ENCODE peak calls at places on chromosomes 11 and 22, in ten cellular contexts. Y is upper lobe of left lung, O is K562, R is esophagus muscularis mucosa, B is H1, K is transverse colon, L is suprapubic skin, I is sigmoid colon, H is HepG2, N is GM12878. T is an unnamed sample.

GRCh38 chr11:2194877-2195755 is 23.5 kb upstream of the TH start:
- DNase-seq in Y (no peak), O (peak), R (no peak), B (peak), K (peak), L (no peak), I (no peak), H (peak), N (no peak), T (peak)

GRCh38 chr11:2789331-2789730 is 89.5 kb upstream of the KCNQ1OT1 start:
- DNase-seq in Y (peak), O (no peak), R (peak), B (peak), K (no peak), L (peak), I (peak), H (no peak), N (no peak), T (peak)

GRCh38 chr11:102420547-102420946 is 32.0 kb downstream of the TMEM123 start:
- DNase-seq in Y (no peak), O (no peak), R (no peak), B (no peak), K (no peak), L (no peak), I (no peak), H (no peak), N (peak), T (no peak)

GRCh38 chr22:46029574-46030200 is 52.7 kb upstream of the WNT7B start:
- DNase-seq in Y (peak), O (no peak), R (no peak), B (no peak), K (no peak), L (peak), I (peak), H (no peak), N (no peak), T (no peak)

GRCh38 chr11:75872887-75873416 is 57.9 kb downstream of the UVRAG start:
- DNase-seq in Y (no peak), O (no peak), R (no peak), B (no peak), K (no peak), L (no peak), I (no peak), H (no peak), N (no peak), T (no peak)

GRCh38 chr22:17866621-17867020 is 92.4 kb upstream of the BID start:
- DNase-seq in Y (no peak), O (no peak), R (no peak), B (no peak), K (no peak), L (no peak), I (no peak), H (no peak), N (no peak), T (no peak)

GRCh38 chr22:38304526-38304925 is 12.7 kb downstream of the CSNK1E start:
- DNase-seq in Y (no peak), O (no peak), R (no peak), B (no peak), K (no peak), L (no peak), I (no peak), H (no peak), N (no peak), T (no peak)

GRCh38 chr22:45468872-45469572 is 33.7 kb upstream of the FBLN1 start:
- DNase-seq in Y (no peak), O (no peak), R (no peak), B (no peak), K (no peak), L (no peak), I (no peak), H (no peak), N (no peak), T (no peak)

GRCh38 chr11:66720223-66720898 is 8.7 kb downstream of the SPTBN2 start:
- DNase-seq in Y (peak), O (peak), R (no peak), B (peak), K (peak), L (no peak), I (no peak), H (peak), N (no peak), T (peak)

DNA sequence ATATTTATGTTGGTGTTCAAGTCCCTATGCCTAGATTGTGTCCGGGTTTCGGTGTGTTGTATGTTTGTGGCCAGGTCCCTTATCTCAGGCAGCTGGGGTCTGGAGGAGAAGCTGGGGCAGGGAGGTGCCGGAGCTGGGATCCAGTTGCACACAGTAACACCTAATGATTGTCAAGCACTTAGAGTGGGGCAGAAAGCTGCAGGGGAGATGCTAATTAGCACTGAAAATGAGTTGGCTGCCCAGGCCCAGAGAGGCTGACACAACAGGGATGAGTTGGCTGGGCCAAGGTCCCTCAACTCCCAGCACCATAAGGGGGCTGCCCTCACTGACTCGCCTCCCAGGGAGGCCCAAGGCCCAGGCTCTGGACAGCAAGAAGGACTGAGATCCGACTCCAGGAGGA is 12.2 kb downstream of the PDE2A start:
- DNase-seq in Y (no peak), O (no peak), R (no peak), B (no peak), K (no peak), L (no peak), I (no peak), H (no peak), N (no peak), T (no peak)
- TF ChIP-seq EP300 in Y (no peak), O (no peak), R (no peak), B (no peak), K (no peak), L (no peak), I (no peak), H (no peak), N (no peak), T (no peak)

GRCh38 chr22:47341464-47341863 is 579.0 kb downstream of the TBC1D22A start:
- DNase-seq in Y (no peak), O (no peak), R (peak), B (no peak), K (no peak), L (no peak), I (no peak), H (no peak), N (no peak), T (no peak)
- TF ChIP-seq POLR2AphosphoS5 in Y (no peak), O (no peak), R (no peak), B (no peak), K (no peak), L (no peak), I (no peak), H (no peak), N (no peak), T (no peak)

GRCh38 chr11:45146072-45147016 is at the start of gene PRDM11:
- DNase-seq in Y (peak), O (peak), R (no peak), B (peak), K (peak), L (peak), I (peak), H (no peak), N (no peak), T (peak)
- TF ChIP-seq POLR2A in Y (no peak), O (no peak), R (no peak), B (peak), K (peak), L (no peak), I (no peak), H (no peak), N (no peak), T (no peak)

GRCh38 chr11:5608778-5609177 is 12.3 kb downstream of the TRIM6 start:
- DNase-seq in Y (no peak), O (no peak), R (no peak), B (no peak), K (no peak), L (no peak), I (no peak), H (no peak), N (no peak), T (no peak)
- TF ChIP-seq EP300 in Y (no peak), O (no peak), R (no peak), B (no peak), K (no peak), L (no peak), I (no peak), H (no peak), N (no peak), T (no peak)

DNA sequence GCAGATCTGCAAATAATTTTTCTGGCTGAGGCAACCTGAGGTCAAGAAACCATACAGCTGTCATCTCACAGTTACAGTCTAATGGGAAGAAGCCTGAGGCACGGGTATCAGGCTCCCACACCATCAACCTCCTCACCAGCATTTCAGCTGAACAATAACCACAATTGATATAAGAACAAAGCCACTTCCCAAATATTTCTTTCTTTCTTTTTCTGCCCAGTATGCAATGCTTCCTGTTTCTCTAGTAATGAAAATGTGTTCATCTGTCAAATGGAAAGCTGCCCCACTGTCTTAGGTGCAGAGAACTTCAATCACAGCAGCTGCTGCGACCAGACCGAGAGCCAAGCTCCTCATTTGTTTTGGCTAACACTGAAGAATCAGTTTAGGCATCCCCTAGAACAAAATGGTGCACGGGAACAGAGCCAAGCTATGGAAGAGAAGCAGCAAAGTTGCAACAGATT is 108.4 kb downstream of the BLID start:
- DNase-seq in Y (no peak), O (no peak), R (no peak), B (no peak), K (no peak), L (no peak), I (peak), H (no peak), N (no peak), T (no peak)
- TF ChIP-seq POLR2AphosphoS5 in Y (no peak), O (no peak), R (no peak), B (no peak), K (no peak), L (no peak), I (no peak), H (no peak), N (no peak), T (no peak)

GRCh38 chr11:118997627-118998387 is at the start of gene CENATAC:
- DNase-seq in Y (peak), O (peak), R (peak), B (peak), K (peak), L (peak), I (peak), H (peak), N (peak), T (peak)
- TF ChIP-seq POLR2A in Y (no peak), O (peak), R (peak), B (peak), K (peak), L (peak), I (peak), H (peak), N (peak), T (no peak)

DNA sequence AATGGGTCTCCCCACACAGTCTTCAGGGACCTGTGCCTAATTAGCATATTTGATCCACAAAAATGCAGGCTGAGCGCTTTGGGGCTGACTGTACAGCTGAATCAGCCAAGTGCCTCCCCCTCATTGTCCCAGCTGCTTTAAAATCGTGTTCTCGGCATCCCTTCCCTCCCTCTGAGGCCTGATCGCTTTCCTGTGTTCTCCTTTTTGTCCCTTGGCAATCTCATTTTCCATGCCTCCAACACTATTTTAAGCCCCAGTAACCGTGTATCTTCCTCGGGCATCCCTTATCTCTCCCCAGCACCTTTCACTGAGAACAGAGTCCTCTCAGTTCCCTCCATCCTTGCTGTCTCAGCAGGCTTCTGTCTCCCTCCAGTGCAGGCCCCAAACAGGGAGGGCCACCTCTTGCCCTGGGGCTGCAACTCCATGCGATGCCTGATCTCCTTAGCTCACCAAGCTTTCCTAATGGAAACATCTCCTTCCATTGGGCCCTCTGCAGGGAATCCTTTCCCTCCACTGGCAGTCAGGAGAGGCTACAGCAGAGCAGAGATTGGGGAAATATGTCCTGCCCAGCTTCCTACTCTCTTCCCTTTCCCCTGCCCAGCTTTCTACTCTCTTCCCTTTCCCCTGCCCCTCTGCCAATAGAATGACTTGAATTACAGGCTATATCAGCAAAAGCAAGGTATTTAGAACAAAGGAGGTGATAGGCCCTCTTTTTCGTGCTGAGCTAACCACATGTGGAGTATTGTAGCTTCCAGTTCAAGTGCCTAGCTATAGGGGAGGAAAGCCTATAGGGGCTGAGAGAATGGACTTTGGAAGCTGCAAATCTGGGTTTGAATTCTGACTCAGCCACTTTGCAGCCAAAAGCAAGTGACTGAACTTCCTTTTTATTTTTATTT is 13.9 kb downstream of the UQCR10 start:
- DNase-seq in Y (no peak), O (peak), R (no peak), B (no peak), K (no peak), L (no peak), I (no peak), H (peak), N (no peak), T (no peak)
- TF ChIP-seq EP300 in Y (no peak), O (peak), R (no peak), B (no peak), K (no peak), L (no peak), I (no peak), H (no peak), N (no peak), T (no peak)

GRCh38 chr11:129922674-129923073 is 27.3 kb upstream of the NFRKB start:
- DNase-seq in Y (no peak), O (no peak), R (no peak), B (no peak), K (no peak), L (no peak), I (no peak), H (no peak), N (no peak), T (no peak)

GRCh38 chr11:129917231-129917630 is 21.9 kb upstream of the NFRKB start:
- DNase-seq in Y (no peak), O (no peak), R (no peak), B (no peak), K (no peak), L (no peak), I (no peak), H (no peak), N (no peak), T (no peak)

GRCh38 chr11:129918361-129918760 is 23.0 kb upstream of the NFRKB start:
- DNase-seq in Y (no peak), O (no peak), R (no peak), B (no peak), K (no peak), L (no peak), I (no peak), H (no peak), N (no peak), T (no peak)
- TF ChIP-seq POLR2AphosphoS5 in Y (no peak), O (no peak), R (no peak), B (no peak), K (no peak), L (no peak), I (no peak), H (no peak), N (no peak), T (no peak)